ENCODE peak calls at places on chromosomes 5 and 9, in five cellular contexts. One of them, this sample, is unnamed.

GRCh38 chr9:96859461-96860198 is 5.3 kb upstream of the ZNF782 start:
- DNase-seq in T-helper 22 cell: no peak
- DNase-seq in stimulated activated CD4-positive, alpha-beta T cell treated with anti-CD3 and anti-CD28 coated beads, TNF-alpha, amount 100 ng/mL, for 24 hours: no peak
- DNase-seq in neural crest cell: no peak
- DNase-seq in NT2/D1: no peak
- DNase-seq in this sample: peak

GRCh38 chr5:15577132-15577531 is 77.2 kb downstream of the FBXL7 start:
- DNase-seq in T-helper 22 cell: no peak
- DNase-seq in stimulated activated CD4-positive, alpha-beta T cell treated with anti-CD3 and anti-CD28 coated beads, TNF-alpha, amount 100 ng/mL, for 24 hours: no peak
- DNase-seq in neural crest cell: no peak
- DNase-seq in NT2/D1: no peak
- DNase-seq in this sample: no peak

GRCh38 chr5:172617817-172618216 is 23.2 kb upstream of the NEURL1B start:
- DNase-seq in T-helper 22 cell: no peak
- DNase-seq in stimulated activated CD4-positive, alpha-beta T cell treated with anti-CD3 and anti-CD28 coated beads, TNF-alpha, amount 100 ng/mL, for 24 hours: no peak
- DNase-seq in neural crest cell: no peak
- DNase-seq in NT2/D1: no peak
- DNase-seq in this sample: no peak

GRCh38 chr5:1983401-1983800 is 100.7 kb upstream of the IRX4 start:
- DNase-seq in T-helper 22 cell: no peak
- DNase-seq in stimulated activated CD4-positive, alpha-beta T cell treated with anti-CD3 and anti-CD28 coated beads, TNF-alpha, amount 100 ng/mL, for 24 hours: no peak
- DNase-seq in neural crest cell: no peak
- DNase-seq in NT2/D1: no peak
- DNase-seq in this sample: no peak

GRCh38 chr9:112581469-112582176 is 95.0 kb downstream of the KIAA1958 start:
- DNase-seq in T-helper 22 cell: no peak
- DNase-seq in stimulated activated CD4-positive, alpha-beta T cell treated with anti-CD3 and anti-CD28 coated beads, TNF-alpha, amount 100 ng/mL, for 24 hours: no peak
- DNase-seq in neural crest cell: no peak
- DNase-seq in NT2/D1: no peak
- DNase-seq in this sample: no peak

GRCh38 chr9:131657890-131658752 is 81.8 kb downstream of the RAPGEF1 start:
- DNase-seq in T-helper 22 cell: no peak
- DNase-seq in stimulated activated CD4-positive, alpha-beta T cell treated with anti-CD3 and anti-CD28 coated beads, TNF-alpha, amount 100 ng/mL, for 24 hours: no peak
- DNase-seq in neural crest cell: no peak
- DNase-seq in NT2/D1: no peak
- DNase-seq in this sample: no peak

GRCh38 chr9:121765021-121765950 is 113.9 kb downstream of the DAB2IP start:
- DNase-seq in T-helper 22 cell: no peak
- DNase-seq in stimulated activated CD4-positive, alpha-beta T cell treated with anti-CD3 and anti-CD28 coated beads, TNF-alpha, amount 100 ng/mL, for 24 hours: no peak
- DNase-seq in neural crest cell: no peak
- DNase-seq in NT2/D1: no peak
- DNase-seq in this sample: no peak

GRCh38 chr9:120014751-120015235 is 565.2 kb downstream of the CDK5RAP2 start:
- DNase-seq in T-helper 22 cell: no peak
- DNase-seq in stimulated activated CD4-positive, alpha-beta T cell treated with anti-CD3 and anti-CD28 coated beads, TNF-alpha, amount 100 ng/mL, for 24 hours: no peak
- DNase-seq in neural crest cell: no peak
- DNase-seq in NT2/D1: no peak
- DNase-seq in this sample: no peak

GRCh38 chr9:37963936-37964739 is 60.2 kb upstream of the SLC25A51 start:
- DNase-seq in T-helper 22 cell: no peak
- DNase-seq in stimulated activated CD4-positive, alpha-beta T cell treated with anti-CD3 and anti-CD28 coated beads, TNF-alpha, amount 100 ng/mL, for 24 hours: no peak
- DNase-seq in neural crest cell: peak
- DNase-seq in NT2/D1: no peak
- DNase-seq in this sample: no peak

GRCh38 chr9:97041898-97042297 is 3.0 kb upstream of the CTSV start:
- DNase-seq in T-helper 22 cell: no peak
- DNase-seq in stimulated activated CD4-positive, alpha-beta T cell treated with anti-CD3 and anti-CD28 coated beads, TNF-alpha, amount 100 ng/mL, for 24 hours: no peak
- DNase-seq in neural crest cell: no peak
- DNase-seq in NT2/D1: no peak
- DNase-seq in this sample: no peak

GRCh38 chr9:15357050-15357653 is 50.1 kb upstream of the TTC39B start:
- DNase-seq in T-helper 22 cell: peak
- DNase-seq in stimulated activated CD4-positive, alpha-beta T cell treated with anti-CD3 and anti-CD28 coated beads, TNF-alpha, amount 100 ng/mL, for 24 hours: peak
- DNase-seq in neural crest cell: no peak
- DNase-seq in NT2/D1: no peak
- DNase-seq in this sample: no peak

GRCh38 chr5:59656351-59657254 is 236.9 kb downstream of the PDE4D start:
- DNase-seq in T-helper 22 cell: no peak
- DNase-seq in stimulated activated CD4-positive, alpha-beta T cell treated with anti-CD3 and anti-CD28 coated beads, TNF-alpha, amount 100 ng/mL, for 24 hours: no peak
- DNase-seq in neural crest cell: no peak
- DNase-seq in NT2/D1: no peak
- DNase-seq in this sample: no peak

GRCh38 chr9:92632641-92633040 is 37.3 kb downstream of the IPPK start:
- DNase-seq in T-helper 22 cell: no peak
- DNase-seq in stimulated activated CD4-positive, alpha-beta T cell treated with anti-CD3 and anti-CD28 coated beads, TNF-alpha, amount 100 ng/mL, for 24 hours: no peak
- DNase-seq in neural crest cell: no peak
- DNase-seq in NT2/D1: no peak
- DNase-seq in this sample: no peak

GRCh38 chr9:21919377-21920362 is 74.5 kb downstream of the CDKN2A start:
- DNase-seq in T-helper 22 cell: peak
- DNase-seq in stimulated activated CD4-positive, alpha-beta T cell treated with anti-CD3 and anti-CD28 coated beads, TNF-alpha, amount 100 ng/mL, for 24 hours: no peak
- DNase-seq in neural crest cell: no peak
- DNase-seq in NT2/D1: no peak
- DNase-seq in this sample: no peak

GRCh38 chr5:15249152-15249551 is 250.8 kb upstream of the FBXL7 start:
- DNase-seq in T-helper 22 cell: no peak
- DNase-seq in stimulated activated CD4-positive, alpha-beta T cell treated with anti-CD3 and anti-CD28 coated beads, TNF-alpha, amount 100 ng/mL, for 24 hours: no peak
- DNase-seq in neural crest cell: no peak
- DNase-seq in NT2/D1: no peak
- DNase-seq in this sample: no peak

GRCh38 chr5:58544195-58544594 is 38.7 kb upstream of the RAB3C start:
- DNase-seq in T-helper 22 cell: no peak
- DNase-seq in stimulated activated CD4-positive, alpha-beta T cell treated with anti-CD3 and anti-CD28 coated beads, TNF-alpha, amount 100 ng/mL, for 24 hours: no peak
- DNase-seq in neural crest cell: no peak
- DNase-seq in NT2/D1: no peak
- DNase-seq in this sample: no peak

GRCh38 chr5:58071566-58071965 is 388.3 kb downstream of the PLK2 start:
- DNase-seq in T-helper 22 cell: no peak
- DNase-seq in stimulated activated CD4-positive, alpha-beta T cell treated with anti-CD3 and anti-CD28 coated beads, TNF-alpha, amount 100 ng/mL, for 24 hours: no peak
- DNase-seq in neural crest cell: peak
- DNase-seq in NT2/D1: no peak
- DNase-seq in this sample: peak

GRCh38 chr5:180130291-180130869 is 58.8 kb upstream of the RNF130 start:
- DNase-seq in T-helper 22 cell: no peak
- DNase-seq in stimulated activated CD4-positive, alpha-beta T cell treated with anti-CD3 and anti-CD28 coated beads, TNF-alpha, amount 100 ng/mL, for 24 hours: no peak
- DNase-seq in neural crest cell: no peak
- DNase-seq in NT2/D1: no peak
- DNase-seq in this sample: no peak

GRCh38 chr5:178793156-178793555 is 62.7 kb upstream of the ZNF354A start:
- DNase-seq in T-helper 22 cell: no peak
- DNase-seq in stimulated activated CD4-positive, alpha-beta T cell treated with anti-CD3 and anti-CD28 coated beads, TNF-alpha, amount 100 ng/mL, for 24 hours: no peak
- DNase-seq in neural crest cell: peak
- DNase-seq in NT2/D1: peak
- DNase-seq in this sample: peak

GRCh38 chr5:134566181-134566740 is 40.8 kb downstream of the JADE2 start:
- DNase-seq in T-helper 22 cell: no peak
- DNase-seq in stimulated activated CD4-positive, alpha-beta T cell treated with anti-CD3 and anti-CD28 coated beads, TNF-alpha, amount 100 ng/mL, for 24 hours: no peak
- DNase-seq in neural crest cell: no peak
- DNase-seq in NT2/D1: no peak
- DNase-seq in this sample: no peak

GRCh38 chr5:157543825-157544622 is 31.6 kb downstream of the ADAM19 start:
- DNase-seq in T-helper 22 cell: no peak
- DNase-seq in stimulated activated CD4-positive, alpha-beta T cell treated with anti-CD3 and anti-CD28 coated beads, TNF-alpha, amount 100 ng/mL, for 24 hours: no peak
- DNase-seq in neural crest cell: no peak
- DNase-seq in NT2/D1: no peak
- DNase-seq in this sample: no peak

GRCh38 chr5:172637122-172637580 is 3.9 kb upstream of the NEURL1B start:
- DNase-seq in T-helper 22 cell: no peak
- DNase-seq in stimulated activated CD4-positive, alpha-beta T cell treated with anti-CD3 and anti-CD28 coated beads, TNF-alpha, amount 100 ng/mL, for 24 hours: no peak
- DNase-seq in neural crest cell: no peak
- DNase-seq in NT2/D1: no peak
- DNase-seq in this sample: peak

GRCh38 chr5:78626009-78626571 is 22.5 kb downstream of the LHFPL2 start:
- DNase-seq in T-helper 22 cell: no peak
- DNase-seq in stimulated activated CD4-positive, alpha-beta T cell treated with anti-CD3 and anti-CD28 coated beads, TNF-alpha, amount 100 ng/mL, for 24 hours: no peak
- DNase-seq in neural crest cell: no peak
- DNase-seq in NT2/D1: no peak
- DNase-seq in this sample: no peak

GRCh38 chr5:97042981-97043380 is 99.4 kb downstream of the LIX1 start:
- DNase-seq in T-helper 22 cell: no peak
- DNase-seq in stimulated activated CD4-positive, alpha-beta T cell treated with anti-CD3 and anti-CD28 coated beads, TNF-alpha, amount 100 ng/mL, for 24 hours: no peak
- DNase-seq in neural crest cell: no peak
- DNase-seq in NT2/D1: no peak
- DNase-seq in this sample: peak

GRCh38 chr9:17019398-17019797 is 115.4 kb upstream of the CNTLN start:
- DNase-seq in T-helper 22 cell: no peak
- DNase-seq in stimulated activated CD4-positive, alpha-beta T cell treated with anti-CD3 and anti-CD28 coated beads, TNF-alpha, amount 100 ng/mL, for 24 hours: no peak
- DNase-seq in neural crest cell: no peak
- DNase-seq in NT2/D1: no peak
- DNase-seq in this sample: no peak

GRCh38 chr5:1648806-1649205 is 125.0 kb upstream of the LPCAT1 start:
- DNase-seq in T-helper 22 cell: no peak
- DNase-seq in stimulated activated CD4-positive, alpha-beta T cell treated with anti-CD3 and anti-CD28 coated beads, TNF-alpha, amount 100 ng/mL, for 24 hours: no peak
- DNase-seq in neural crest cell: no peak
- DNase-seq in NT2/D1: no peak
- DNase-seq in this sample: no peak

GRCh38 chr9:76835571-76836283 is 70.2 kb downstream of the PRUNE2 start:
- DNase-seq in T-helper 22 cell: no peak
- DNase-seq in stimulated activated CD4-positive, alpha-beta T cell treated with anti-CD3 and anti-CD28 coated beads, TNF-alpha, amount 100 ng/mL, for 24 hours: no peak
- DNase-seq in neural crest cell: no peak
- DNase-seq in NT2/D1: no peak
- DNase-seq in this sample: no peak

GRCh38 chr5:55578771-55579170 is 44.0 kb upstream of the PLPP1 start:
- DNase-seq in T-helper 22 cell: no peak
- DNase-seq in stimulated activated CD4-positive, alpha-beta T cell treated with anti-CD3 and anti-CD28 coated beads, TNF-alpha, amount 100 ng/mL, for 24 hours: no peak
- DNase-seq in neural crest cell: no peak
- DNase-seq in NT2/D1: no peak
- DNase-seq in this sample: no peak

GRCh38 chr9:136400038-136400834 is at the start of gene SNAPC4:
- DNase-seq in T-helper 22 cell: peak
- DNase-seq in stimulated activated CD4-positive, alpha-beta T cell treated with anti-CD3 and anti-CD28 coated beads, TNF-alpha, amount 100 ng/mL, for 24 hours: peak
- DNase-seq in neural crest cell: peak
- DNase-seq in NT2/D1: peak
- DNase-seq in this sample: peak

GRCh38 chr5:141513021-141513626 is 24.2 kb downstream of the PCDHGC5 start:
- DNase-seq in T-helper 22 cell: no peak
- DNase-seq in stimulated activated CD4-positive, alpha-beta T cell treated with anti-CD3 and anti-CD28 coated beads, TNF-alpha, amount 100 ng/mL, for 24 hours: no peak
- DNase-seq in neural crest cell: peak
- DNase-seq in NT2/D1: no peak
- DNase-seq in this sample: peak

GRCh38 chr9:137671721-137672120 is 52.9 kb downstream of the EHMT1 start:
- DNase-seq in T-helper 22 cell: no peak
- DNase-seq in stimulated activated CD4-positive, alpha-beta T cell treated with anti-CD3 and anti-CD28 coated beads, TNF-alpha, amount 100 ng/mL, for 24 hours: no peak
- DNase-seq in neural crest cell: no peak
- DNase-seq in NT2/D1: no peak
- DNase-seq in this sample: no peak

GRCh38 chr5:33244441-33245150 is 196.2 kb upstream of the TARS1 start:
- DNase-seq in T-helper 22 cell: no peak
- DNase-seq in stimulated activated CD4-positive, alpha-beta T cell treated with anti-CD3 and anti-CD28 coated beads, TNF-alpha, amount 100 ng/mL, for 24 hours: no peak
- DNase-seq in neural crest cell: no peak
- DNase-seq in NT2/D1: no peak
- DNase-seq in this sample: no peak

GRCh38 chr5:118253401-118254061 is 734.8 kb downstream of the DTWD2 start:
- DNase-seq in T-helper 22 cell: no peak
- DNase-seq in stimulated activated CD4-positive, alpha-beta T cell treated with anti-CD3 and anti-CD28 coated beads, TNF-alpha, amount 100 ng/mL, for 24 hours: no peak
- DNase-seq in neural crest cell: no peak
- DNase-seq in NT2/D1: no peak
- DNase-seq in this sample: no peak

GRCh38 chr5:109161914-109162683 is 247.7 kb downstream of the PJA2 start:
- DNase-seq in T-helper 22 cell: no peak
- DNase-seq in stimulated activated CD4-positive, alpha-beta T cell treated with anti-CD3 and anti-CD28 coated beads, TNF-alpha, amount 100 ng/mL, for 24 hours: no peak
- DNase-seq in neural crest cell: no peak
- DNase-seq in NT2/D1: no peak
- DNase-seq in this sample: no peak

GRCh38 chr9:129382281-129383004 is 204.4 kb upstream of the IER5L start:
- DNase-seq in T-helper 22 cell: no peak
- DNase-seq in stimulated activated CD4-positive, alpha-beta T cell treated with anti-CD3 and anti-CD28 coated beads, TNF-alpha, amount 100 ng/mL, for 24 hours: no peak
- DNase-seq in neural crest cell: no peak
- DNase-seq in NT2/D1: no peak
- DNase-seq in this sample: peak

GRCh38 chr9:108434502-108434901 is 421.3 kb downstream of the ACTL7B start:
- DNase-seq in T-helper 22 cell: no peak
- DNase-seq in stimulated activated CD4-positive, alpha-beta T cell treated with anti-CD3 and anti-CD28 coated beads, TNF-alpha, amount 100 ng/mL, for 24 hours: no peak
- DNase-seq in neural crest cell: no peak
- DNase-seq in NT2/D1: no peak
- DNase-seq in this sample: no peak

GRCh38 chr5:15833365-15833764 is 333.4 kb downstream of the FBXL7 start:
- DNase-seq in T-helper 22 cell: no peak
- DNase-seq in stimulated activated CD4-positive, alpha-beta T cell treated with anti-CD3 and anti-CD28 coated beads, TNF-alpha, amount 100 ng/mL, for 24 hours: no peak
- DNase-seq in neural crest cell: no peak
- DNase-seq in NT2/D1: no peak
- DNase-seq in this sample: no peak

GRCh38 chr9:105651806-105652205 is 10.5 kb upstream of the TAL2 start:
- DNase-seq in T-helper 22 cell: no peak
- DNase-seq in stimulated activated CD4-positive, alpha-beta T cell treated with anti-CD3 and anti-CD28 coated beads, TNF-alpha, amount 100 ng/mL, for 24 hours: no peak
- DNase-seq in neural crest cell: no peak
- DNase-seq in NT2/D1: peak
- DNase-seq in this sample: peak

GRCh38 chr5:35990524-35990923 is 666 bp downstream of the UGT3A1 start:
- DNase-seq in T-helper 22 cell: no peak
- DNase-seq in stimulated activated CD4-positive, alpha-beta T cell treated with anti-CD3 and anti-CD28 coated beads, TNF-alpha, amount 100 ng/mL, for 24 hours: no peak
- DNase-seq in neural crest cell: no peak
- DNase-seq in NT2/D1: no peak
- DNase-seq in this sample: no peak

This sample was measured in iPS-NIHi11.